ENCODE peak calls at places on chromosomes 6 and 20, in four cellular contexts. J, F, D and O are unnamed samples.

GRCh38 chr6:28725274-28725809 is 198.4 kb downstream of the TRIM27 start:
- DNase-seq in J (no peak), F (no peak), D (no peak), O (no peak)

GRCh38 chr6:43768983-43769525 is 957 bp upstream of the VEGFA start:
- DNase-seq in J (no peak), F (no peak), D (no peak), O (no peak)

GRCh38 chr6:141472123-141472522 is 660.6 kb upstream of the GJE1 start:
- DNase-seq in J (no peak), F (no peak), D (no peak), O (peak)

GRCh38 chr6:52815167-52816092 is 11.8 kb upstream of the GSTA1 start:
- DNase-seq in J (no peak), F (peak), D (no peak), O (peak)

GRCh38 chr6:84575264-84575663 is 189.1 kb downstream of the TBX18 start:
- DNase-seq in J (no peak), F (no peak), D (no peak), O (no peak)

GRCh38 chr6:122025104-122025503 is 374.3 kb upstream of the HSF2 start:
- DNase-seq in J (no peak), F (no peak), D (no peak), O (no peak)

GRCh38 chr6:115932481-115932880 is 128.2 kb downstream of the FRK start:
- DNase-seq in J (no peak), F (no peak), D (no peak), O (no peak)

GRCh38 chr6:28758046-28758817 is 165.6 kb downstream of the TRIM27 start:
- DNase-seq in J (peak), F (no peak), D (no peak), O (peak)

GRCh38 chr20:32358883-32359632 is 927 bp downstream of the ASXL1 start:
- DNase-seq in J (no peak), F (no peak), D (peak), O (peak)

GRCh38 chr20:57481281-57481711 is 43.6 kb downstream of the CTCFL start:
- DNase-seq in J (no peak), F (no peak), D (no peak), O (no peak)

GRCh38 chr20:50572922-50573777 is 63.0 kb downstream of the PTPN1 start:
- DNase-seq in J (no peak), F (peak), D (peak), O (no peak)

GRCh38 chr6:148981515-148981914 is 234.7 kb downstream of the UST start:
- DNase-seq in J (no peak), F (no peak), D (no peak), O (no peak)

GRCh38 chr6:21423106-21423854 is 170.3 kb upstream of the SOX4 start:
- DNase-seq in J (no peak), F (no peak), D (peak), O (peak)

GRCh38 chr6:116482780-116483179 is 21.6 kb downstream of the CALHM6 start:
- DNase-seq in J (no peak), F (no peak), D (no peak), O (no peak)

GRCh38 chr20:21322921-21323321 is 19.8 kb downstream of the XRN2 start:
- DNase-seq in J (no peak), F (no peak), D (no peak), O (no peak)

GRCh38 chr6:114000066-114000465 is 29.1 kb upstream of the HDAC2 start:
- DNase-seq in J (peak), F (no peak), D (no peak), O (no peak)

GRCh38 chr6:30060982-30061765 is at the start of gene POLR1H:
- DNase-seq in J (peak), F (peak), D (peak), O (peak)

GRCh38 chr20:6882911-6883310 is 115.4 kb downstream of the BMP2 start:
- DNase-seq in J (no peak), F (peak), D (no peak), O (no peak)

GRCh38 chr6:17962436-17963031 is 24.9 kb downstream of the KIF13A start:
- DNase-seq in J (peak), F (no peak), D (peak), O (no peak)